ENCODE peak calls at places on chromosome 6, in eight cellular contexts. Q, C, K, E, D, Y, S and B are unnamed samples.

GRCh38 chr6:146785001-146785585 is 186.3 kb downstream of the ADGB start:
- DNase-seq in Q (no peak), C (peak), Y (peak), K (peak), E (no peak), D (no peak), S (peak), B (no peak)

GRCh38 chr6:17385660-17386059 is 7.7 kb upstream of the CAP2 start:
- DNase-seq in Q (no peak), D (peak), K (no peak), S (peak), E (no peak), Y (no peak), C (no peak), B (no peak)

GRCh38 chr6:138817799-138818198 is 21.9 kb downstream of the ECT2L start:
- DNase-seq in S (peak), Y (peak), D (peak), Q (peak), C (no peak), E (no peak), K (no peak), B (peak)

GRCh38 chr6:93677297-93677965 is 258.1 kb upstream of the EPHA7 start:
- DNase-seq in Q (no peak), Y (peak), D (no peak), E (no peak), S (no peak), C (no peak), K (no peak), B (no peak)

GRCh38 chr6:118309337-118310093 is 238.6 kb upstream of the PLN start:
- DNase-seq in Q (no peak), D (no peak), K (no peak), E (no peak), S (no peak), C (no peak), Y (no peak), B (no peak)

GRCh38 chr6:40845588-40845987 is 193.4 kb downstream of the UNC5CL start:
- DNase-seq in K (peak), C (peak), Y (peak), E (no peak), D (no peak), S (peak), Q (peak), B (no peak)

GRCh38 chr6:39077882-39078594 is 29.5 kb downstream of the GLP1R start:
- DNase-seq in D (no peak), K (no peak), Q (peak), S (no peak), Y (no peak), E (no peak), C (no peak), B (no peak)

GRCh38 chr6:13653296-13653695 is 38.2 kb downstream of the NOL7 start:
- DNase-seq in Y (peak), C (no peak), E (no peak), K (no peak), D (no peak), Q (no peak), S (peak), B (no peak)

GRCh38 chr6:89385156-89385667 is 26.9 kb downstream of the RRAGD start:
- DNase-seq in Y (peak), D (peak), E (no peak), S (peak), C (peak), K (peak), Q (no peak), B (no peak)

GRCh38 chr6:13767121-13767794 is 47.1 kb downstream of the MCUR1 start:
- DNase-seq in S (no peak), D (no peak), Q (peak), C (no peak), K (no peak), E (peak), Y (no peak), B (peak)

GRCh38 chr6:170279977-170280688 is 10.7 kb downstream of the DLL1 start:
- DNase-seq in K (peak), D (no peak), Y (peak), Q (no peak), E (peak), S (no peak), C (peak), B (peak)

GRCh38 chr6:5351552-5351951 is 90.2 kb downstream of the FARS2 start:
- DNase-seq in K (no peak), C (no peak), S (no peak), E (no peak), Q (no peak), D (no peak), Y (peak), B (no peak)

GRCh38 chr6:52286798-52287432 is 2.4 kb upstream of the MCM3 start:
- DNase-seq in S (peak), Y (peak), Q (peak), K (peak), C (peak), D (peak), E (peak), B (peak)

GRCh38 chr6:113971786-113972185 is 838 bp upstream of the HDAC2 start:
- DNase-seq in S (peak), K (peak), E (no peak), D (no peak), Q (no peak), C (no peak), Y (no peak), B (no peak)

GRCh38 chr6:21115111-21115510 is 478.4 kb upstream of the SOX4 start:
- DNase-seq in C (no peak), E (no peak), D (no peak), K (no peak), S (no peak), Y (no peak), Q (no peak), B (no peak)

GRCh38 chr6:89984926-89985743 is 90.9 kb downstream of the GJA10 start:
- DNase-seq in K (peak), Y (no peak), S (no peak), Q (no peak), D (no peak), C (no peak), E (peak), B (no peak)

GRCh38 chr6:44452725-44453124 is 65.2 kb downstream of the CDC5L start:
- DNase-seq in S (peak), C (peak), Y (peak), K (peak), E (no peak), D (peak), Q (no peak), B (no peak)

GRCh38 chr6:35047265-35048011 is 93.7 kb downstream of the TCP11 start:
- DNase-seq in C (no peak), K (peak), S (no peak), Q (no peak), Y (no peak), E (no peak), D (no peak), B (no peak)

GRCh38 chr6:131015630-131016263 is 47.3 kb downstream of the EPB41L2 start:
- DNase-seq in C (no peak), Y (no peak), S (peak), E (no peak), D (no peak), Q (no peak), K (no peak), B (no peak)

GRCh38 chr6:30836957-30837356 is 47.4 kb upstream of the DDR1 start:
- DNase-seq in Q (no peak), D (no peak), Y (no peak), C (no peak), K (no peak), E (no peak), S (no peak), B (no peak)

GRCh38 chr6:14966111-14966901 is 279.6 kb upstream of the JARID2 start:
- DNase-seq in C (no peak), E (no peak), Y (peak), K (peak), Q (peak), D (no peak), S (no peak), B (no peak)

GRCh38 chr6:16876201-16876600 is 114.9 kb upstream of the ATXN1 start:
- DNase-seq in C (no peak), K (no peak), E (no peak), S (peak), D (no peak), Y (no peak), Q (no peak), B (no peak)

GRCh38 chr6:166809721-166810120 is 146.6 kb downstream of the RNASET2 start:
- DNase-seq in S (peak), Y (no peak), K (no peak), Q (no peak), D (peak), C (no peak), E (no peak), B (no peak)

GRCh38 chr6:78989191-78989590 is 88.9 kb downstream of the PHIP start:
- DNase-seq in Q (no peak), Y (no peak), C (no peak), E (no peak), D (no peak), S (no peak), K (no peak), B (no peak)

GRCh38 chr6:31144296-31144969 is 5.6 kb upstream of the PSORS1C2 start:
- DNase-seq in S (no peak), D (no peak), E (no peak), Y (no peak), K (no peak), C (no peak), Q (no peak), B (peak)

GRCh38 chr6:156933201-156934053 is 156.2 kb downstream of the ARID1B start:
- DNase-seq in S (no peak), C (no peak), K (no peak), E (no peak), Y (no peak), D (no peak), Q (peak), B (peak)

GRCh38 chr6:117448732-117449131 is 23.0 kb upstream of the ROS1 start:
- DNase-seq in Q (no peak), E (no peak), K (peak), D (peak), C (peak), S (peak), Y (peak), B (no peak)

GRCh38 chr6:144725731-144726522 is 440.8 kb downstream of the UTRN start:
- DNase-seq in S (peak), K (no peak), Y (peak), E (peak), Q (no peak), D (no peak), C (no peak), B (no peak)

GRCh38 chr6:15602144-15602543 is 60.7 kb downstream of the DTNBP1 start:
- DNase-seq in K (no peak), D (no peak), Q (no peak), C (no peak), S (no peak), E (peak), Y (no peak), B (no peak)

GRCh38 chr6:82862543-82862942 is 203.1 kb downstream of the UBE3D start:
- DNase-seq in E (no peak), Q (no peak), Y (peak), S (no peak), D (no peak), K (peak), C (no peak), B (no peak)

GRCh38 chr6:91242614-91242949 is 655.7 kb upstream of the MAP3K7 start:
- DNase-seq in C (no peak), Q (no peak), E (no peak), Y (no peak), K (no peak), S (no peak), D (no peak), B (no peak)

GRCh38 chr6:163708459-163708858 is 293.9 kb downstream of the QKI start:
- DNase-seq in K (no peak), D (no peak), C (no peak), S (no peak), Y (no peak), Q (no peak), E (peak), B (no peak)

GRCh38 chr6:129605962-129606361 is 104.0 kb downstream of the ARHGAP18 start:
- DNase-seq in D (no peak), Q (no peak), K (no peak), C (no peak), E (no peak), S (no peak), Y (no peak), B (no peak)
- TF ChIP-seq CTCF in D (no peak), Q (no peak), K (no peak), C (no peak), E (no peak), S (no peak), Y (no peak), B (no peak)

GRCh38 chr6:69867075-69867911 is 937 bp downstream of the COL19A1 start:
- DNase-seq in Y (peak), Q (peak), K (no peak), D (no peak), E (peak), C (peak), S (peak), B (peak)
- TF ChIP-seq CTCF in Y (peak), Q (no peak), K (no peak), D (peak), E (peak), C (no peak), S (peak), B (no peak)

DNA sequence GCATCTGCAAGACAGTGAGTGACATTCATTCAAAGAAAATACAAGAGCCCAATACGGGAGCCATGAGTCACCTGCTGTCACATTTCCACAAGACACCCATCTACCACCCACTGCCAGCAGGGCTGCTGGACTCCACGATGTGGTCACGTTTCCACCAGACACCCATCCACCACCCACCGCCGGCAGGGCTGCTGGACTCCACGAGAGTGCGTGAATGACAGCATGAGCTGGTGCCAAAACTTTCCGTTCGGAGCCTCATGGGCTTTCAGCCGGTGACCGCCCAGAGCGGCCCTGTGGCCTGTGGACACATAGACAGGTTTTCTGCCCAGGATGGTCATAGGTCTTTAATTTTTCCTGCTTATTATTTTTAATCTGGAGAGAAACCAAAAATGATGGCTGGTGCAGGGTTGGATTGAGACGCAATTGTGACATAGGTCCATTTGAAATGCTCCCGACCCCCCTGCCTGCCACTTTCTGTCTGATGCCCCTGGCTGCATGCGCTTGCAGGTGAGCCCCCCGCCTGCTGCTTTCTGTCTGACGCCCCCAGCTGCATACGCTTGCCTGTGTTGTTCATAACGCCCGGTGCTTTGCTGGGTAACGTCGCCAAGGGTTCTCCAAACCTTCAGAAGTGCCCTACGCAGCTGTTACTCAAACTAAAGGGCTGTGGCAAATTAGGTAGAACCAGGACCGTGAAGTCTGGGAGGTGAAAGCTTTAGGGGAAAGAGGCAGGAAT is 59.1 kb upstream of the SMOC2 start:
- DNase-seq in Q (no peak), Y (no peak), S (no peak), D (no peak), C (no peak), K (no peak), E (no peak), B (no peak)
- TF ChIP-seq CTCF in Q (no peak), Y (no peak), S (no peak), D (no peak), C (no peak), K (no peak), E (no peak), B (no peak)

DNA sequence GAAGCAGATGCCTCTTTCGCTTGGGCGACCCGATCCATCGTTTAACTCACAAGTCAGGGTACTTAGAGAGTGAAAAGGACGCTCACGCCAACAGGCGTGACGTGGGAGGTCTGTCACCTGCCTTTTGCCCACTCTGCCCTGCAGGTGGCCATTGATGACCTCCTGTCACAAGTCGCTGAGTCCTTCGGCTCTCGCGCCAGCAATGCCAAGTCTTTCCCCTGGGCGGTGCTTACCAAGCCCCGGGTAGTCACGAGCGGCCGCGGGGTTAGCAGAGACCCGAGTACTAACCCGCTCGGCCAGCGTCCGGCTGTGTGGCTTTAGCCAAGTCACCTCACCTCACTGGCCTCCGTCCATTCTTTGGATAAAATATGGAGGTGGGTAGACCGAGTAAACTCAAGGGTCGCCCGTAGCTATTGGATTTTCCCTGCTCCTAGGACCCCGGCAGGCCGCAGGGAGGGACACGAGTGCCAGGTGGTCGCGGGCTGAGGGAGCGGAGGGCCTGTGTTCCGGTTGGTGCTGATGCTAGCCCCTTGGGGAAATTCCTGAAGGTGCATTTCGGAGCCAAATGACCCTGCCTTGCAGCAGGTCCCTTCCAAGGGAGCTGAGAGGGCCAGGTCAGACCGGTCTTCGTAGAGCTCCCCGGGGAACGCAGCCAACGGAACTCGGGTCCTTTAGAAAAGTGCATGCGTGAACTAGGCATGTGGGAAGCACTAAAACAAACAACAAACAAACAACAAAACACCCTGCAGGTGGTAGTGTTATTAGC is 668 bp downstream of the PKIB start:
- DNase-seq in C (peak), Q (peak), S (peak), Y (peak), D (no peak), K (peak), E (peak), B (peak)
- TF ChIP-seq CTCF in C (no peak), Q (no peak), S (peak), Y (peak), D (no peak), K (no peak), E (no peak), B (no peak)

GRCh38 chr6:1015819-1016218 is 296.1 kb upstream of the FOXQ1 start:
- DNase-seq in Q (no peak), D (no peak), S (no peak), K (no peak), C (peak), E (no peak), Y (no peak), B (no peak)
- TF ChIP-seq CTCF in Q (no peak), D (no peak), S (no peak), K (no peak), C (no peak), E (no peak), Y (no peak), B (no peak)

GRCh38 chr6:149387787-149388512 is 12.1 kb upstream of the SUMO4 start:
- DNase-seq in S (peak), C (no peak), K (no peak), Q (no peak), D (no peak), Y (no peak), E (no peak), B (no peak)
- TF ChIP-seq CTCF in S (no peak), C (no peak), K (no peak), Q (no peak), D (no peak), Y (no peak), E (no peak), B (no peak)

DNA sequence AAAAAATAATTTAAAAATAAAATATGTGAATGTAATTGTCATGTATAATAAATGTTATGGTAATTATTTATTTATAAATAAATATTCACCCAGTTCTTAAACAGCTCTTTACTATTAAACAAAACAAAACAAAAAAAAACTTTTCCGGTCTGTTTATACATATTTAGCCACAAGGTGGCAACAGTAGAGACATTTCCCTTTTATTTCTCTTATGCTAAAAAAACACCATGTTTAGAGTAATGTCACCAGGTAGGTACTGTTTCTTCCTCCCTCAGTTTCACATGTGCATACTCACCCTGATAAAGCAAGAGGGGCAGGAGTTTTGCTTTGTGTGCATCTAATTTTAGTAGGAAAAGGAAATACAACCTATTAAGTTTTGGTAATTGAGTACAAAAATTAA is 610.4 kb upstream of the IMPG1 start:
- DNase-seq in C (peak), D (no peak), Y (peak), K (peak), S (no peak), Q (no peak), E (no peak), B (no peak)
- TF ChIP-seq CTCF in C (peak), D (peak), Y (peak), K (peak), S (peak), Q (peak), E (peak), B (no peak)

DNA sequence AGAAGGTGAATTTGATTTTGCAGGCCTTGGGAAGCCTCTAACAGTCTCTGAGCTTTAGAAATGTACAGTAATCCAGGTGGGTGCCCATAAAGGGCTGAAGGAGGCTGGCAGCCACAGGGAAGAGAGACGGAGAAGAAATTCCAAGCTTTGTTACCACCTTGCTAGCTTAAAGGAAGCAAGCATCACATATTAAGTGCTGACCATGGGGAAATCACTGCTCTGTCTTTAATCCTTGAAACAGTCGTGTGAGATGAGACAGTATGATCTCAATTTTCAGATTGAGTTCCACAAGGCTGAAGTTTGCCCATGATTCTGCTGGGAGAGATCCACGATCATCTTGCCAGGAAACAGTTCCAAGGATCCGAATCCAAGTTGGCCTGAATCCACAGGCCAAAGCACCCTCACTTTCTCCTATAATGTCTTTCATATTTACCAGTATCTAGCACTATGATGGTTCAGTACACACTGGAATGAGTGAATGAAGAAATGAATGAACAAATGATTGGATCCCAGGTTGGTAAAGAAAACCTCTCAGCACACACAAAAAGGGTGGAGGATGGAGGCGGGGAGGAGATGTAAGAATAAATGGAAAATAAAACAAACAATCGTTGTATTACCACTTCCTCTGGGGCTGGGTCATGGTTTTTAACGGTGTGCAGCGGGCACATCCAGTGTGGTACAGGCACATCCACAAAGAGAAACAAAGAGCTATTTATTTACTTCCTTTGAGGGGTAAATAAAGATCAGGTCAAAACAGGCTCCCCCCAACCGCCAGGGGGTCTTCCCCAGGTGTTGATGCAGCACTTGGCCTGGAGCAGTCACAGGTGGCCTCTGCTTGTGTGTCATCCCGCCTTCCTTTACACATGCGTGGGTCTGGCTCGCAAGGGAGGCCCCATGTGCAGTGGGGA is 28.2 kb upstream of the TAF8 start:
- DNase-seq in E (no peak), C (no peak), D (no peak), S (no peak), Y (no peak), Q (no peak), K (no peak), B (no peak)
- TF ChIP-seq CTCF in E (no peak), C (no peak), D (no peak), S (no peak), Y (no peak), Q (no peak), K (no peak), B (no peak)